ENCODE peak calls at places on chromosomes 3 and 15, in five cellular contexts. B is tibial artery, X is epithelial cell of esophagus, O is choroid plexus epithelial cell, T is foreskin fibroblast. C is an unnamed sample.

GRCh38 chr3:154122912-154123559 is 1.8 kb downstream of the ARHGEF26 start:
- DNase-seq in B (peak), X (peak), O (peak), T (peak), C (no peak)

GRCh38 chr3:139342054-139342453 is 1.8 kb upstream of the MRPS22 start:
- DNase-seq in O (no peak), X (no peak), T (no peak), B (no peak), C (no peak)

GRCh38 chr3:55405436-55405835 is 81.7 kb downstream of the WNT5A start:
- DNase-seq in O (peak), B (no peak), X (peak), T (no peak), C (no peak)

GRCh38 chr3:47193871-47194859 is 30.3 kb upstream of the SETD2 start:
- DNase-seq in X (peak), B (no peak), T (peak), O (peak), C (peak)

GRCh38 chr15:23860846-23861245 is 173.7 kb upstream of the NDN start:
- DNase-seq in O (no peak), B (no peak), X (no peak), T (no peak), C (no peak)

GRCh38 chr3:29285356-29286070 is 4.6 kb downstream of the RBMS3 start:
- DNase-seq in T (peak), X (peak), B (no peak), O (peak), C (no peak)

GRCh38 chr3:152269423-152270144 is 855 bp downstream of the MBNL1 start:
- DNase-seq in T (peak), X (peak), O (peak), B (peak), C (peak)

GRCh38 chr3:149490260-149490971 is 15.9 kb downstream of the TM4SF4 start:
- DNase-seq in O (no peak), B (no peak), T (no peak), X (no peak), C (no peak)

GRCh38 chr3:167032267-167032876 is 347.7 kb downstream of the ZBBX start:
- DNase-seq in T (no peak), O (peak), X (peak), B (no peak), C (peak)

GRCh38 chr15:87267798-87268197 is 988.7 kb downstream of the NTRK3 start:
- DNase-seq in X (peak), B (no peak), T (no peak), O (peak), C (peak)

GRCh38 chr3:23288715-23289114 is 85.6 kb downstream of the UBE2E2 start:
- DNase-seq in B (no peak), O (no peak), T (no peak), X (no peak), C (no peak)

GRCh38 chr15:43414196-43414595 is 43.3 kb downstream of the TUBGCP4 start:
- DNase-seq in T (no peak), O (no peak), B (no peak), X (no peak), C (no peak)

GRCh38 chr3:115239717-115240116 is 92.6 kb upstream of the ZBTB20 start:
- DNase-seq in O (peak), B (peak), X (peak), T (peak), C (peak)

GRCh38 chr3:13480340-13481318 is 523 bp downstream of the HDAC11 start:
- DNase-seq in T (peak), X (no peak), O (peak), B (no peak), C (no peak)

GRCh38 chr3:37447732-37448131 is 273.4 kb upstream of the LRRFIP2 start:
- DNase-seq in B (no peak), T (no peak), X (no peak), O (no peak), C (no peak)

GRCh38 chr3:191355406-191355805 is 25.1 kb upstream of the UTS2B start:
- DNase-seq in O (no peak), B (no peak), T (no peak), X (no peak), C (no peak)

GRCh38 chr3:128155614-128156360 is 2.5 kb downstream of the EEFSEC start:
- DNase-seq in O (no peak), X (no peak), B (no peak), T (no peak), C (no peak)

GRCh38 chr3:128152419-128153155 is 694 bp upstream of the EEFSEC start:
- DNase-seq in O (peak), T (no peak), B (no peak), X (no peak), C (no peak)

GRCh38 chr3:128151758-128152274 is 1.5 kb upstream of the EEFSEC start:
- DNase-seq in T (no peak), X (no peak), B (no peak), O (no peak), C (no peak)

GRCh38 chr3:128149632-128150031 is 3.6 kb upstream of the EEFSEC start:
- DNase-seq in X (no peak), B (peak), T (no peak), O (peak), C (no peak)

DNA sequence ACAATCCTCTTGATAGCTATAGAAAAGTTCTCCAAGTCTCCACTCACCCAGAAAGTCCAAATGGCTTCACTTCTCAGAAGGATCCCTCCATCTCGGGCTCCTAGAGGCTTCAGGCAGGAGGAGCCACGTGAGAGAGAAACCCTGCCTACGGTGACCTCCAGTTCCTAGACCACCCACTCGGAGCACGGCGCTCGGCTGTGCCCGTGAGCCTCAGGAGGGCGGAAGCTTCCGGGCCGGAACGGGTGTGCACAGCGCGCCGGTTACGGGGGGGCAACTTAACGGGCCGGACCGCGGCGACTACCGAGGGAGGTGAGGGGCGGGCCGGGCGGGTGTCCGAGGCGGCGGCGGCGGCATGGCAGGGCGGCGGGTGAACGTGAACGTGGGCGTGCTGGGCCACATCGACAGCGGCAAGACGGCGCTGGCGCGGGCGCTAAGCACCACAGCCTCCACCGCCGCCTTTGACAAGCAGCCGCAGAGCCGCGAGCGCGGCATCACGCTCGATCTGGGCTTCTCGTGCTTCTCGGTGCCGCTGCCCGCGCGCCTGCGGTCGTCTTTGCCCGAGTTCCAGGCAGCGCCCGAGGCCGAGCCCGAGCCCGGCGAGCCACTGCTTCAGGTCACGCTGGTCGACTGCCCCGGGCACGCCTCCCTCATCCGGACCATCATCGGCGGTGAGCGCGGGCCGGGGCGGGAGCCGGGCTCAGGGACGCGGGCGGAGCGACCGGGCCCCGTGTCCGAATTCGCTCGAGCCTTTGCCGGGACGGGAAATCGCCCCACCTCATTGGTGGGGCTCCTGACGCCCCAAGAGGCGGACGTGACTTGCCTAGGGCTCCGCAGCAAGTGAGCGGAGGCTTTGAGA is at the start of gene EEFSEC:
- DNase-seq in T (peak), O (peak), X (peak), B (peak), C (peak)
- H3K4me3 ChIP-seq in T (peak), O (peak), X (peak), B (peak), C (peak)

DNA sequence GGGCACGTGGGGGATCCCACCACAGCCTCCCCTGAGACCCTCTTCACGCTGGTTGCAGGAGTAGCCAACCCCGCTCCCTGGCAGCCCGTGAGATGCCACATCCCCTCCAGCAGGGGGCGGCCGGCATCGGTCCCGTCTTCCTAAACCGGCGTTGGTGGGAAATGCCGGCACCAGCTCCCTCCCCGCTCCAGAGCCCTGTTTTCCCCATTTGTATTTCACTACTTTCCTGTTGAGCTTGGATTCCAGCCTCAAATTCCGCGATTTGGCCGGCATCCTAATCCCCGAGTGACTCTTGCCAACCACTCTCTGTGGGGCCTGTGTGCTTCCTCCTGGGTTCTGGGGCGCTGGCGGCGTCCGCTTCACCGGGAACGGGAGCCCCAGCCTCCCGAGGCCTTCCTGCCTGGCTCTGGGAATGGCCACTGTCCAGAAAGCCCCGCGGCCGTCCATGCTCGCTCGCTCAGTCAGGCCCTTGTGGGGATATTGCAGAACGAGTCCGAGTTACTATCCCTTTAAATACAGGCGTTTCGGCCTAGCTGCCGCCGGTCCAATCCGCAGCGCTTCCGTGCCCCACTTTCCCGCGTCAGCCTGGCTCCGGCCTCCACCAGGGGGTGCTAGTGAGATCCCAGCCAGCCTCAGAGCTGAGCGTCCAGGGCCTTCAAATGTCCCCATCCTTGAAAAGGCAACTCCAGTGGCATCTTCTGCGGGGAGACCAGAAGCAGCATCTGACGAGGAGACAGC is 8.1 kb upstream of the ADAMTS17 start:
- DNase-seq in B (peak), O (peak), X (peak), T (peak), C (peak)
- H3K4me3 ChIP-seq in B (peak), O (peak), X (peak), T (peak), C (peak)

GRCh38 chr3:195903950-195904290 is 4.4 kb downstream of the TNK2 start:
- DNase-seq in X (no peak), T (no peak), B (no peak), O (no peak), C (no peak)
- H3K4me3 ChIP-seq in X (no peak), T (no peak), B (no peak), O (no peak), C (no peak)

GRCh38 chr3:122232485-122232884 is 49.0 kb downstream of the CASR start:
- DNase-seq in B (no peak), T (no peak), O (no peak), X (no peak), C (no peak)
- H3K4me3 ChIP-seq in B (no peak), T (no peak), O (no peak), X (no peak), C (no peak)

GRCh38 chr3:129591932-129592331 is 14.5 kb downstream of the PLXND1 start:
- DNase-seq in B (no peak), X (no peak), O (no peak), T (no peak), C (no peak)
- H3K4me3 ChIP-seq in B (peak), X (no peak), O (no peak), T (no peak), C (no peak)

GRCh38 chr3:38459499-38460048 is 5.9 kb downstream of the ACVR2B start:
- DNase-seq in T (no peak), X (no peak), B (no peak), O (no peak), C (no peak)
- H3K4me3 ChIP-seq in T (no peak), X (peak), B (peak), O (no peak), C (no peak)

GRCh38 chr15:96330450-96331140 is at the start of gene NR2F2:
- DNase-seq in B (peak), X (peak), O (peak), T (peak), C (peak)

GRCh38 chr15:96330064-96330449 is 443 bp upstream of the NR2F2 start:
- DNase-seq in O (peak), B (peak), T (peak), X (peak), C (no peak)

GRCh38 chr15:96328101-96328958 is 2.2 kb upstream of the NR2F2 start:
- DNase-seq in B (no peak), X (peak), T (peak), O (peak), C (no peak)

GRCh38 chr15:96331141-96331941 is 841 bp downstream of the NR2F2 start:
- DNase-seq in T (peak), O (peak), X (peak), B (peak), C (no peak)

GRCh38 chr15:96329403-96329981 is 1.0 kb upstream of the NR2F2 start:
- DNase-seq in O (peak), X (peak), T (peak), B (no peak), C (no peak)
- H3K4me3 ChIP-seq in O (peak), X (peak), T (peak), B (peak), C (peak)

GRCh38 chr15:72229947-72230196 is 1.1 kb downstream of the PKM start:
- DNase-seq in T (no peak), X (no peak), O (peak), B (no peak), C (no peak)

GRCh38 chr15:72230197-72231065 is 559 bp downstream of the PKM start:
- DNase-seq in O (peak), X (peak), B (peak), T (peak), C (peak)

GRCh38 chr15:72227192-72227586 is 3.8 kb downstream of the PKM start:
- DNase-seq in O (peak), B (no peak), X (peak), T (peak), C (peak)

GRCh38 chr15:72229076-72229946 is 1.7 kb downstream of the PKM start:
- DNase-seq in X (peak), O (peak), T (peak), B (no peak), C (peak)

DNA sequence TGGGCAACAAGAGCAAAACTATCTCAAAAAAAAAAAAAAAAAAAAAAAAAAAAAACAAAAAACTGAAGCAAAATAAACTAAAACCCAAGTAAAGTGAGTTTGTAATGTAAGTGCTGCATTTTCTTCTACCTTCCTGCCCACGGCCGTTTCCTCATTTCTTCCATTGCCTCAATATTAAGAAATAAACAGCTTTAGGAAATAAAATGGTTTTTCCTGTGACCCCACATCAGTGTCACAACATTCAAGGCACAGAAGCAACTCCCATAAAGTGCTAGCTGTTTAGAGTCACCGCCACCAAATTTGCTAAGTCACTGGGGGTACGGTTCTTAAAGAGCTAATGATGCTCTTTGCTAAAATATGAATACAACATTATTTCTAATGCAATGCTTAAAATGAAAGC is 3.3 kb downstream of the PKM start:
- DNase-seq in B (no peak), O (no peak), T (no peak), X (no peak), C (no peak)
- H3K4me3 ChIP-seq in B (no peak), O (peak), T (peak), X (peak), C (peak)

GRCh38 chr3:72332036-72332435 is 516.2 kb downstream of the SHQ1 start:
- DNase-seq in B (no peak), X (no peak), O (no peak), T (no peak), C (no peak)
- H3K4me3 ChIP-seq in B (no peak), X (no peak), O (no peak), T (no peak), C (no peak)

GRCh38 chr15:96796841-96797240 is 466.3 kb downstream of the NR2F2 start:
- DNase-seq in O (no peak), B (no peak), X (no peak), T (no peak), C (no peak)
- H3K4me3 ChIP-seq in O (no peak), B (no peak), X (no peak), T (no peak), C (no peak)

C was measured in skeletal muscle cell.